ENCODE peak calls at places on chromosomes 4 and X, in ten cellular contexts. D is IMR-90; O is thyroid gland; X is naive thymus-derived CD4-positive, alpha-beta T cell; J is GM23248; P is fibroblast of lung; W is testis; F is cardiac muscle cell; G is CD8-positive, alpha-beta T cell; T is K562. B is an unnamed sample. For H3K4me1, the result is how much of the 10 kb centered on the place peaks cover.

GRCh38 chr4:10075158-10075863 is 41.3 kb downstream of the WDR1 start:
- DNase-seq in P (no peak), J (no peak), F (no peak), T (no peak), D (no peak), G (no peak), X (no peak), O (no peak), W (peak), B (no peak)

GRCh38 chr4:163107754-163108153 is 58.9 kb downstream of the NAF1 start:
- DNase-seq in P (peak), D (peak), O (no peak), T (no peak), J (peak), G (no peak), W (no peak), X (peak), F (peak), B (no peak)

GRCh38 chrX:34629572-34629971 is 27.5 kb downstream of the TMEM47 start:
- DNase-seq in T (no peak), J (peak), D (no peak), W (no peak), P (peak), F (peak), O (no peak), X (no peak), G (no peak), B (no peak)

GRCh38 chrX:57817302-57817701 is 93.0 kb downstream of the ZXDA start:
- DNase-seq in D (no peak), T (no peak), J (peak), P (peak), O (no peak), X (no peak), F (peak), W (no peak), G (no peak), B (no peak)

GRCh38 chr4:81523672-81524436 is 52.1 kb upstream of the RASGEF1B start:
- DNase-seq in F (no peak), X (no peak), D (no peak), J (no peak), O (no peak), W (no peak), P (no peak), G (no peak), T (no peak), B (no peak)

GRCh38 chrX:49878128-49878833 is 1.0 kb upstream of the USP27X start:
- DNase-seq in D (no peak), P (no peak), X (no peak), J (no peak), G (no peak), F (no peak), T (peak), O (peak), W (peak), B (no peak)

GRCh38 chrX:49185062-49185394 is 1.1 kb downstream of the PRICKLE3 start:
- DNase-seq in W (no peak), P (no peak), X (no peak), F (no peak), T (no peak), D (no peak), O (no peak), G (no peak), J (peak), B (no peak)

GRCh38 chr4:11014199-11014598 is 329.6 kb upstream of the CLNK start:
- DNase-seq in P (no peak), O (no peak), J (no peak), X (no peak), F (no peak), W (no peak), D (no peak), G (no peak), T (no peak), B (no peak)

GRCh38 chrX:118973389-118974087 is 880 bp upstream of the LONRF3 start:
- DNase-seq in O (peak), W (no peak), P (no peak), X (no peak), G (no peak), J (peak), D (no peak), T (no peak), F (no peak), B (no peak)

GRCh38 chr4:133145758-133146157 is 3.3 kb upstream of the PCDH10 start:
- DNase-seq in P (no peak), W (no peak), F (no peak), X (no peak), G (no peak), O (no peak), J (no peak), D (no peak), T (no peak), B (no peak)

GRCh38 chrX:8455600-8455999 is 9.0 kb upstream of the VCX3B start:
- DNase-seq in O (no peak), D (no peak), W (no peak), T (no peak), G (no peak), X (no peak), F (peak), P (no peak), J (no peak), B (no peak)

GRCh38 chr4:146134761-146135160 is 40.8 kb upstream of the LSM6 start:
- DNase-seq in O (peak), T (no peak), P (no peak), F (peak), G (no peak), W (no peak), X (no peak), D (no peak), J (no peak), B (no peak)

GRCh38 chr4:180767330-180767729 is 1475.9 kb upstream of the TENM3 start:
- DNase-seq in O (no peak), F (no peak), X (no peak), D (no peak), P (no peak), T (no peak), J (no peak), W (no peak), G (no peak), B (no peak)

GRCh38 chrX:45889471-45889870 is 655.8 kb downstream of the ZNF674 start:
- DNase-seq in W (no peak), D (peak), O (no peak), J (peak), T (no peak), G (no peak), X (no peak), F (no peak), P (no peak), B (no peak)

GRCh38 chr4:100982345-100982744 is 365.0 kb downstream of the PPP3CA start:
- DNase-seq in J (no peak), O (no peak), X (no peak), W (no peak), G (no peak), P (no peak), D (no peak), T (no peak), F (no peak), B (no peak)

GRCh38 chrX:1394731-1395501 is 3.0 kb upstream of the SLC25A6 start:
- DNase-seq in W (no peak), F (no peak), J (peak), X (no peak), O (peak), T (no peak), D (no peak), G (no peak), P (no peak), B (no peak)

GRCh38 chr4:70980196-70980595 is 13.3 kb upstream of the DCK start:
- DNase-seq in W (no peak), P (no peak), F (no peak), G (no peak), T (no peak), O (no peak), X (no peak), J (no peak), D (no peak), B (no peak)

GRCh38 chrX:57134702-57135101 is 2.5 kb downstream of the SPIN2A start:
- DNase-seq in D (no peak), P (no peak), T (no peak), G (no peak), O (no peak), X (no peak), W (no peak), J (no peak), F (no peak), B (no peak)

GRCh38 chrX:41922125-41922521 is 1.2 kb downstream of the CASK start:
- DNase-seq in W (peak), G (no peak), T (no peak), X (peak), P (peak), D (peak), O (no peak), F (peak), J (peak), B (peak)

GRCh38 chr4:42018451-42018850 is 28.1 kb downstream of the SLC30A9 start:
- DNase-seq in X (no peak), F (peak), D (no peak), O (no peak), P (peak), J (no peak), T (no peak), G (no peak), W (no peak), B (no peak)

GRCh38 chr4:7411491-7411890 is 23.2 kb downstream of the PSAPL1 start:
- DNase-seq in P (no peak), O (no peak), X (no peak), T (no peak), G (no peak), D (no peak), W (no peak), F (no peak), J (no peak), B (no peak)

GRCh38 chr4:108965031-108965430 is 202.2 kb upstream of the ETNPPL start:
- DNase-seq in G (no peak), W (no peak), X (no peak), T (no peak), J (no peak), O (no peak), D (no peak), P (no peak), F (peak), B (no peak)

GRCh38 chr4:2071912-2072867 is 13.1 kb downstream of the NAT8L start:
- DNase-seq in X (no peak), G (no peak), P (no peak), W (peak), O (peak), D (no peak), F (no peak), T (no peak), J (no peak), B (peak)

GRCh38 chr4:17577660-17578481 is 873 bp downstream of the LAP3 start:
- DNase-seq in G (peak), X (peak), F (peak), O (peak), W (peak), T (peak), J (peak), P (peak), D (peak), B (no peak)

GRCh38 chr4:2934077-2934812 is 29.0 kb downstream of the NOP14 start:
- DNase-seq in G (no peak), D (peak), W (peak), F (peak), J (peak), O (peak), T (peak), X (peak), P (peak), B (peak)

GRCh38 chr4:141395919-141396318 is 175.2 kb downstream of the ZNF330 start:
- DNase-seq in J (no peak), O (no peak), W (no peak), G (no peak), D (no peak), X (no peak), P (no peak), T (no peak), F (no peak), B (no peak)
- H3K27ac ChIP-seq in J (no peak), O (no peak), W (no peak), G (no peak), D (no peak), X (no peak), P (no peak), T (no peak), F (no peak), B (no peak)

DNA sequence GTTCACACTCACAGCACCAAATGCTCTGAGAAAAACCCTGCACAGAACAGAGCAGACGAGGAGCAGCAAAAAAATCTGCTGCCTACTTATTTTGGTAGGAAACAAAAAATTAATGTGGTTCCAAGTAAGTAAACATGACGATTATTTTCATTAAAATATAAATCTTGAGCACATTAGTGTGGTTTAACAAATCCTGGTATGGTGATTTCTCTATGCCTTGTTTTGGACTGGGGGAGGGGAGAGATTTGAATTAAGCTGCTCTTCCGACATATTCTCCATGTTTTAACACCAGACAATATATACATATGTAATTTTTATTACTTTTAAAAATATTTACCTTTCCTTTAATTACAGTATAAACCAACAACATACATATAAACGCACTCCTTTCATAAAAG is 1.8 kb downstream of the CAMK2D start:
- DNase-seq in D (peak), G (no peak), P (peak), W (no peak), O (no peak), F (no peak), T (no peak), X (no peak), J (peak), B (no peak)
- H3K4me1 ChIP-seq in D (under half), G (under half), P (under half), W (under half), O (under half), F (under half), T (under half), X (under half), J (under half), B (under half)

DNA sequence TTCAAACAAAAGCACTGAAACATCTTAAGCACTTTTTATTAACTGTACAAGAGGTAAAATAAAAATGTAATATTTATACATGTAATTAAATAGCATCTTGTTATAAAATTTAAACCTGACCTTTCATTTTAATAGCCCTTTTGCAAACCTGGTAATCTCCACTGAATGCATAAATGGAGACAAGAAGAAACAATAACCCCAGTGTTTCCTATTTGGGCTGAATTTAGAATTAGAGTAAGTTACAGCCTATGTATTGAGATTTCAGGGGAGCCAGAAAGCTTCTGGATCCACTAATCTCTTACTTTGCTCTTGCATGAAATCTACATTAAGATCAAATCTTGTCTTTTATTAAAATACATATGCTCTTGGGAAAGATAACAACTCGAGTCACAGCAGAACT is 261.8 kb downstream of the ADGRL3 start:
- DNase-seq in T (no peak), J (no peak), X (no peak), D (no peak), P (no peak), W (no peak), O (no peak), F (no peak), G (no peak), B (no peak)
- H3K27ac ChIP-seq in T (no peak), J (no peak), X (no peak), D (no peak), P (no peak), W (no peak), O (no peak), F (no peak), G (no peak), B (no peak)

GRCh38 chr4:156538210-156538609 is 433.4 kb downstream of the PDGFC start:
- DNase-seq in G (no peak), W (no peak), D (no peak), F (no peak), J (no peak), T (no peak), O (no peak), X (no peak), P (no peak), B (no peak)

GRCh38 chr4:156538651-156539285 is 432.8 kb downstream of the PDGFC start:
- DNase-seq in F (no peak), G (no peak), J (no peak), T (no peak), P (no peak), D (no peak), O (no peak), W (no peak), X (no peak), B (no peak)

GRCh38 chr4:156534205-156534604 is 437.4 kb downstream of the PDGFC start:
- DNase-seq in J (no peak), X (no peak), P (no peak), F (no peak), D (no peak), W (no peak), G (no peak), T (no peak), O (no peak), B (no peak)

GRCh38 chr4:156537275-156537674 is 434.3 kb downstream of the PDGFC start:
- DNase-seq in T (no peak), D (peak), F (no peak), P (no peak), X (no peak), G (no peak), J (no peak), W (no peak), O (no peak), B (no peak)

DNA sequence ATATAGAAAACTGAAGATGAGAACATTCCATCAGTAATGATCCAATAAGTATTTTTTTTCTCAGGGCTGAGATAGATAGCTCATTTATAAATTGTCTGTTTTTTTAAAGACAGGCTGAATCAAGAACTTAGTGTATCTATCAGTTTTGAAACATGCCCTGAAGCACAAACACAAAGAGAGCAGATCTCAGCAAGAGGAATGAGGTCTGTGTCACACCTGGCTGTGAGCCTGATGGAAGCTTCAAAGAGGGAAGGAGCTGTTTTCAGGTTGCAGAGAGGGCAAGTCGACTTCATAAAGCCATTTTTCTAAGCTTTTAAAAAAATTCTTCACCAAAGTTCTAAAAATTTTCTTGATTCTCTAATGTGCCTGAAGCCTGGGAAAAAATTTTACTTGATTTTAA is 434.9 kb downstream of the PDGFC start:
- DNase-seq in D (peak), X (no peak), F (no peak), T (no peak), O (no peak), G (no peak), P (no peak), W (no peak), J (peak), B (no peak)
- H3K4me1 ChIP-seq in D (under half), X (under half), F (under half), T (under half), O (under half), G (under half), P (under half), W (under half), J (under half), B (under half)

GRCh38 chr4:53784112-53784511 is 192.8 kb upstream of the LNX1 start:
- DNase-seq in O (no peak), D (no peak), J (no peak), X (no peak), T (no peak), F (no peak), P (no peak), G (no peak), W (no peak), B (no peak)

GRCh38 chr4:53782468-53782865 is 191.2 kb upstream of the LNX1 start:
- DNase-seq in J (no peak), D (peak), P (peak), W (no peak), O (no peak), F (peak), G (no peak), T (no peak), X (no peak), B (no peak)

GRCh38 chr4:53780736-53781400 is 189.6 kb upstream of the LNX1 start:
- DNase-seq in X (no peak), F (no peak), D (peak), T (no peak), G (no peak), W (no peak), P (no peak), J (peak), O (no peak), B (no peak)

GRCh38 chr4:53783208-53783859 is 192.0 kb upstream of the LNX1 start:
- DNase-seq in G (no peak), X (no peak), O (no peak), W (no peak), J (no peak), P (no peak), T (no peak), D (no peak), F (peak), B (no peak)

DNA sequence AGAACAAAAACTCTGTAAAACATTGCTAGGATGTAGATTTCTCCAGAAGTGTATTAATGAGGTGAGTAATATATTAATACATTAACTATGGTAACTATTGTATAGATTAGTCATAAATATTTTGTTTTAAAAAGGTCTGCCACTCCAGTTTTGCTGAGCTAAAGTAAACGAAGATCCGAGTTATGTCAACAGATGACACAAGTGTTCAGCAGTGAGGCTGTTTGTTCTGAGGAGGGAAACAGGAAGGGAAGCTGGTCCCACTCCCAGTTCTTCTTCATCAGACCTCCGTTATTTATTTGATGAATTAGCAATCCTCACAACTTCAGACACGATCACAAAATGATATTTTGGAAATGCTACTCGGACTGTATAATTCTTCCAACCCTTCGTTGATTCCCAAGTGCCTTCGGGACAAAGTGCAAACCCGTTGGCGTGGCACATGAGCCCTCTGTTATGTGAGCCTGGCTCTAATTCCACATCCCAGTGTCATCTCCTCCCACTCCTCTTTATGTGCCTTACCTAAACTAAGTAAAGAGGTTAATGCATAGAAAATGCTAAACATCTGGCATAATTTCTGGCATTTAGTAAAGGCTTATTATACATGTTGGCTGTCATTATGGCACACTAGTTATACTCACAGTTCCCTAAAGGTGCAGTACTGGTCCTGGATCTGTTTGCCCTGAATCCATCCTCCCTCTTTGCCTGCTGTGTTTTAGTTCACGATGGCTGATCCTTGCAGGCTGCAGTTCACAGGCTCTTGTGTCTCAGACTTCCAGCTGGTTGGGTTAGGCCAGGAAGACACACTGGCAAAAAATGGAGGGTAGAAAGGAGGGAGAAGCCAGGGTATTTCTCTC is 190.6 kb upstream of the LNX1 start:
- DNase-seq in W (no peak), P (peak), T (no peak), J (no peak), D (peak), F (no peak), X (no peak), G (no peak), O (no peak), B (no peak)
- H3K27ac ChIP-seq in W (no peak), P (peak), T (no peak), J (no peak), D (peak), F (no peak), X (no peak), G (no peak), O (no peak), B (no peak)